ENCODE peak calls at places on chromosomes 3 and 15, in nine cellular contexts. G, N, A, E, R, T, X, I and V are unnamed samples.

GRCh38 chr3:197002701-197003454 is 26.7 kb downstream of the MELTF start:
- DNase-seq in G (no peak), N (peak; percentile 88), A (peak; percentile 64), E (peak; percentile 34), R (peak; percentile 52), T (peak; percentile 88), X (peak; percentile 47), I (peak; percentile 79), V (peak; percentile 68)

GRCh38 chr3:27429909-27430308 is 54.3 kb downstream of the SLC4A7 start:
- DNase-seq in G (no peak), N (no peak), A (no peak), E (no peak), R (no peak), T (no peak), X (no peak), I (no peak), V (no peak)

GRCh38 chr3:41131224-41131623 is 68.1 kb upstream of the CTNNB1 start:
- DNase-seq in G (peak; percentile 96), N (no peak), A (no peak), E (peak; percentile 20), R (no peak), T (peak; percentile 95), X (no peak), I (no peak), V (peak; percentile 75)

GRCh38 chr15:64864080-64864479 is 22.4 kb downstream of the PLEKHO2 start:
- DNase-seq in G (no peak), N (no peak), A (peak; percentile 41), E (no peak), R (peak; percentile 38), T (no peak), X (no peak), I (no peak), V (no peak)

GRCh38 chr15:40282144-40282869 is 557 bp downstream of the ANKRD63 start:
- DNase-seq in G (no peak), N (peak; percentile 48), A (peak; percentile 34), E (no peak), R (no peak), T (peak; percentile 43), X (peak; percentile 31), I (peak; percentile 84), V (peak; percentile 54)

GRCh38 chr3:28951773-28952556 is 328.9 kb upstream of the RBMS3 start:
- DNase-seq in G (no peak), N (no peak), A (no peak), E (no peak), R (no peak), T (peak; percentile 77), X (no peak), I (no peak), V (no peak)

GRCh38 chr15:47523669-47524068 is 193.6 kb upstream of the SEMA6D start:
- DNase-seq in G (no peak), N (peak; percentile 42), A (peak; percentile 87), E (peak; percentile 77), R (peak; percentile 80), T (no peak), X (peak; percentile 66), I (no peak), V (no peak)

GRCh38 chr3:171614318-171614967 is 154.2 kb upstream of the TNIK start:
- DNase-seq in G (no peak), N (peak; percentile 52), A (peak; percentile 43), E (peak; percentile 41), R (peak; percentile 41), T (no peak), X (peak; percentile 37), I (peak; percentile 67), V (no peak)

GRCh38 chr3:127141921-127142730 is 50.8 kb upstream of the PRR23E start:
- DNase-seq in G (no peak), N (no peak), A (no peak), E (no peak), R (no peak), T (peak; percentile 14), X (no peak), I (no peak), V (peak; percentile 64)

GRCh38 chr15:69758291-69758771 is 305.7 kb downstream of the RPLP1 start:
- DNase-seq in G (no peak), N (peak; percentile 22), A (peak; percentile 73), E (peak; percentile 67), R (peak; percentile 21), T (peak; percentile 24), X (peak; percentile 28), I (no peak), V (peak; percentile 89)

GRCh38 chr3:128649264-128649663 is 1.4 kb downstream of the RPN1 start:
- DNase-seq in G (no peak), N (peak; percentile 61), A (no peak), E (no peak), R (no peak), T (peak; percentile 4), X (peak; percentile 31), I (peak; percentile 7), V (no peak)

GRCh38 chr15:33089878-33090757 is 104.4 kb downstream of the FMN1 start:
- DNase-seq in G (no peak), N (peak; percentile 39), A (peak; percentile 90), E (peak; percentile 44), R (peak; percentile 94), T (peak; percentile 74), X (no peak), I (no peak), V (peak; percentile 60)

GRCh38 chr3:183185696-183186095 is 23.2 kb upstream of the LAMP3 start:
- DNase-seq in G (no peak), N (peak; percentile 85), A (peak; percentile 78), E (peak; percentile 71), R (peak; percentile 68), T (peak; percentile 85), X (peak; percentile 83), I (no peak), V (peak; percentile 85)
- H2AFZ ChIP-seq in G (peak overlapping the region; percentile 3), N (no peak overlapping the region), A (no peak overlapping the region), E (no peak overlapping the region), R (no peak overlapping the region), T (no peak overlapping the region), X (no peak overlapping the region), I (no peak overlapping the region), V (peak overlapping the region; percentile 3)

GRCh38 chr3:59769132-59769531 is 719.3 kb upstream of the CFAP20DC start:
- DNase-seq in G (no peak), N (no peak), A (no peak), E (no peak), R (no peak), T (no peak), X (no peak), I (no peak), V (no peak)
- H3K27me3 ChIP-seq in G (no peaks in the 10 kb centered on the region), N (no peaks in the 10 kb centered on the region), A (no peaks in the 10 kb centered on the region), E (no peaks in the 10 kb centered on the region), R (no peaks in the 10 kb centered on the region), T (no peaks in the 10 kb centered on the region), X (no peaks in the 10 kb centered on the region), I (no peaks in the 10 kb centered on the region), V (no peaks in the 10 kb centered on the region)

GRCh38 chr3:55817177-55817576 is 330.1 kb upstream of the WNT5A start:
- DNase-seq in G (no peak), N (no peak), A (no peak), E (no peak), R (no peak), T (no peak), X (no peak), I (no peak), V (no peak)
- H3K4me1 ChIP-seq in G (no peaks in the 10 kb centered on the region), N (no peaks in the 10 kb centered on the region), A (no peaks in the 10 kb centered on the region), E (no peaks in the 10 kb centered on the region), R (no peaks in the 10 kb centered on the region), T (no peaks in the 10 kb centered on the region), X (no peaks in the 10 kb centered on the region), I (no peaks in the 10 kb centered on the region), V (peaks cover 7% of the 10 kb centered on the region)

DNA sequence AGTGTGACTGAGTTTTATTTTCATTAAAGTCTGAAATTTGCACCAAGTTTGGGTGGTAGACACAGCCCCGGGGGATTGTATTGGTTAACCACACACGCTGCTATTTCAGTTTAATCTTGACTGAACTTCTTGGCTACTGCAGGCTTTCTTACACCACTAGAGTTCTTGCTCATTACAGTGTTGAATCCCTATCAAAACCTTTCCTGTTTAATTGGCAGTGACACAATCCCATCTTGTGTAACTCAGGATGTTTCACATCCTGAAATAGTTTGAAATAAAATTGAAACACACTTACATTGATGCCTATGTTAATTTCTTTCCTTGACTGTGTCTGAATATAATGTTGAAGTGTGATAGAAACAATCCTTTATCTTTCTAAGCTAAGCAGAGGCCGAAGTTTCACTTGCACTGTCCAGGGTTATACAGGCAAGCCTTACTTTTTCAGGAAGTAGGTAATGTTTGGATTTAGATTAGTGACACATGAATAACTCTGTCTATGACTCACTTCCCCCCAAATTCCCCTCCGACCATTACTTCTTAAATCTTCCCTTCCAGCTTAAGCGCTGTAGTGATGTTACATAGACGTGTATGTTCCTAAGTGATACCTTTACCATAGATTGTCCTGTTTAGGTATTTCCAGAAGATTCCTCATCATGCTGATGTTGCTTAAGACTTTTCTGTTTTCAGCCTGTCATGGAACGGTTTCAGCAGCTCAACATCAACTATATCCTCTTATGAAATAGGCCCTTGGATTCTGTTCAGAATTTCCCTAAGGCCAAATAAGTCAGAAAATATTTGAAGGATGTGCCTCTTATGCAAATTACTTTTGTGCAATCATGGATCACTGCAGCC is 16.8 kb downstream of the ATG7 start:
- DNase-seq in G (peak; percentile 65), N (peak; percentile 92), A (peak; percentile 97), E (peak; percentile 93), R (peak; percentile 96), T (peak; percentile 94), X (peak; percentile 95), I (no peak), V (peak; percentile 92)
- H2AFZ ChIP-seq in G (peak overlapping the region; percentile 68), N (peak overlapping the region; percentile 17), A (no peak overlapping the region), E (peak overlapping the region; percentile 48), R (no peak overlapping the region), T (peak overlapping the region; percentile 25), X (no peak overlapping the region), I (no peak overlapping the region), V (no peak overlapping the region)